ENCODE peak calls at places on chromosomes 16 and 17, in six cellular contexts. H is PC-9; U is heart left ventricle; P is ascending aorta; F is CD4-positive, alpha-beta T cell; Q is AG04450. X is an unnamed sample.

GRCh38 chr17:82257473-82257872 is 16.0 kb downstream of the CSNK1D start:
- DNase-seq in U (no peak), P (no peak), F (peak), H (no peak), Q (no peak), X (no peak)

GRCh38 chr17:78879679-78880186 is 23.3 kb downstream of the CEP295NL start:
- DNase-seq in P (no peak), H (no peak), U (peak), F (peak), Q (peak), X (no peak)

GRCh38 chr17:67615011-67615561 is 102.7 kb upstream of the NOL11 start:
- DNase-seq in U (no peak), F (no peak), H (no peak), Q (no peak), P (no peak), X (no peak)

GRCh38 chr16:69031877-69032301 is 73.6 kb upstream of the HAS3 start:
- DNase-seq in H (peak), P (no peak), U (no peak), Q (no peak), F (no peak), X (no peak)

GRCh38 chr16:28063047-28063521 is 430 bp downstream of the GSG1L start:
- DNase-seq in H (no peak), F (no peak), U (no peak), P (no peak), Q (no peak), X (no peak)

GRCh38 chr17:82750241-82750905 is 1.5 kb upstream of the TBCD start:
- DNase-seq in Q (no peak), H (no peak), F (no peak), U (no peak), P (no peak), X (no peak)

GRCh38 chr16:55655709-55656694 is at the start of gene SLC6A2:
- DNase-seq in P (no peak), U (no peak), F (no peak), Q (no peak), H (no peak), X (no peak)

GRCh38 chr16:54287758-54288591 is 1.4 kb upstream of the IRX3 start:
- DNase-seq in P (no peak), U (no peak), F (no peak), Q (no peak), H (no peak), X (no peak)

GRCh38 chr17:72119963-72120877 is 600 bp upstream of the SOX9 start:
- DNase-seq in P (no peak), Q (peak), F (no peak), H (peak), U (peak), X (peak)

GRCh38 chr17:80296221-80296620 is 35.6 kb downstream of the RNF213 start:
- DNase-seq in H (no peak), P (no peak), U (no peak), F (no peak), Q (no peak), X (no peak)

GRCh38 chr17:82888583-82889495 is 49.0 kb upstream of the ZNF750 start:
- DNase-seq in U (peak), F (no peak), P (no peak), Q (no peak), H (peak), X (no peak)

GRCh38 chr16:89759742-89760366 is 38.5 kb downstream of the ZNF276 start:
- DNase-seq in P (no peak), U (no peak), Q (no peak), H (no peak), F (peak), X (peak)

GRCh38 chr16:89765292-89765810 is 44.0 kb downstream of the ZNF276 start:
- DNase-seq in H (no peak), F (no peak), U (no peak), Q (no peak), P (no peak), X (no peak)

GRCh38 chr16:89770367-89770766 is 46.1 kb downstream of the FANCA start:
- DNase-seq in Q (no peak), P (no peak), U (no peak), H (no peak), F (no peak), X (no peak)

GRCh38 chr16:89761304-89761922 is 40.1 kb downstream of the ZNF276 start:
- DNase-seq in Q (no peak), H (no peak), P (no peak), F (no peak), U (no peak), X (no peak)

DNA sequence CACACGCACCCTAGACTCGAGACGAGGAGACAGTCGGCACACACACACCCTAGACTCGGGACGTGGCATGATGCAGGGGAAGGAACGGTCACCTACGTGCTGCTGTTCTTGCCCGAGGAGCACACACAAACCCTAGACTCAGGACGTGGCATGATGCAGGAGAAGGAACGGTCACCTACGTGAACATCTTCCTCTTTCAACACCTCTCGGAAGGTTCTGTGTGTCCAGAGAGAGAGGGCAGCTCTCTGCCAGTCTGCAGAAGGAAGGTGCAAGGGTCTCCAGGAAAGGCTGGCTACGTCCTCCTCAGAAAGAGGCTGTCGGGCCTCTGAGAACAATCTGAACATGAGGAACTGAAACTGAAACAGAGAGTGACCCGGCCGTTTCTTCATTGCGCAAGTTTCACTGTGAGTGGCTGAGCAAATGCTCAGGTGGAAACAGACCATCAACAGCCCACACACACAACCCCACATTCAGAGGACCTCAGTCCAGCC is 43.4 kb downstream of the ZNF276 start:
- DNase-seq in F (peak), U (peak), H (no peak), P (peak), Q (no peak), X (peak)
- H3K27ac ChIP-seq in F (peak), U (no peak), H (no peak), P (no peak), Q (no peak), X (no peak)

GRCh38 chr16:89600956-89601355 is 12.5 kb upstream of the DPEP1 start:
- DNase-seq in F (no peak), P (no peak), H (no peak), Q (no peak), U (no peak), X (no peak)

GRCh38 chr16:89601906-89602272 is 11.6 kb upstream of the DPEP1 start:
- DNase-seq in F (no peak), P (no peak), H (no peak), Q (no peak), U (no peak), X (no peak)

GRCh38 chr16:89599451-89599858 is 14.0 kb upstream of the DPEP1 start:
- DNase-seq in F (peak), P (no peak), H (peak), U (no peak), Q (no peak), X (no peak)

GRCh38 chr16:89599902-89600301 is 13.5 kb upstream of the DPEP1 start:
- DNase-seq in F (no peak), P (no peak), Q (no peak), H (no peak), U (no peak), X (no peak)

DNA sequence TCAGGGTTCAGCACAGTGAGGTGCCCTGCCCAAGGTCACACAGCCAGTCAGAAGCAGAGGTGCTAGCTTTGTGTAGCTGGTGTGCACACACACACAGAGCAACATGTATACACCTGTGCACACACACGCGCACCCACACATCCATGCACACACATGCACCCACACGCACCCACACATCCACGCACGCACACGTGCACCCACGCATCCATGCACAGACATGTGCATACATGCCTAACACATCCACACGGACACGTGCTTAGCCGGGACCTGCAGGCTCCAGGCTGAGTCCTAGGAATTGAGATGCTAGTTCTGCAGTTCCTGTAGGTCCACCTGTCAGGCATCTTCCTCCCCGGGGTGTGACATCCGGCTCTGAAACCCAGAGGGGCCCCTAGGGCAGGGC is 13.0 kb upstream of the DPEP1 start:
- DNase-seq in F (no peak), Q (no peak), U (no peak), H (no peak), P (no peak), X (no peak)
- H3K27ac ChIP-seq in F (no peak), Q (no peak), U (no peak), H (no peak), P (no peak), X (no peak)

DNA sequence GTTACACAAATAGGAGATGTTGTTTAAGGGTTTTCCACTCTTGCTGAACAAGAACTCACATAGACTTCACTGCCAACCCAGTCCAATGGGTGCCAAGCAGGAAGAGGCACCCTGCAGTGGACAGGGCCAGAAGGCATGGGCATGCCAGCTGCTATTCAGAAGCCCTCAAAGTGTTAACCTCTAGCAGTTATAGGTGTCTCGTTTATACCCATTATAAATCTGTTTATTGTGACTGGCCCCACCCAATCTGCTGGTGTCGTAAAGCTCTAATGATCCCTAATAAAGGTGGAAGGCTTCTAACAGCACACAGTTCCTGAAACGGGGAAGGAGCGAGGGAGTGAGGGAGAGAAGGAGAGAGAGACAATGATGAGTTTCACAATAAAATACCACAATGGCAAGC is 23.9 kb downstream of the HNF1B start:
- DNase-seq in P (no peak), F (no peak), U (no peak), Q (no peak), H (no peak), X (no peak)
- H3K27ac ChIP-seq in P (no peak), F (no peak), U (no peak), Q (no peak), H (no peak), X (no peak)

GRCh38 chr16:67919618-67920210 is 11.9 kb downstream of the CTRL start:
- DNase-seq in H (no peak), P (no peak), F (no peak), Q (no peak), U (no peak), X (no peak)

GRCh38 chr16:67917140-67917851 is 14.4 kb downstream of the CTRL start:
- DNase-seq in U (peak), F (no peak), H (no peak), P (no peak), Q (no peak), X (no peak)

GRCh38 chr16:67914758-67915622 is 16.7 kb downstream of the CTRL start:
- DNase-seq in F (no peak), H (no peak), U (no peak), P (no peak), Q (no peak), X (no peak)

GRCh38 chr16:67915831-67916723 is 15.6 kb downstream of the CTRL start:
- DNase-seq in U (no peak), F (no peak), H (no peak), P (no peak), Q (no peak), X (no peak)

GRCh38 chr16:67917852-67918236 is 13.8 kb downstream of the CTRL start:
- DNase-seq in F (no peak), U (no peak), Q (no peak), H (no peak), P (no peak), X (no peak)
- H3K27ac ChIP-seq in F (no peak), U (peak), Q (peak), H (no peak), P (peak), X (peak)

DNA sequence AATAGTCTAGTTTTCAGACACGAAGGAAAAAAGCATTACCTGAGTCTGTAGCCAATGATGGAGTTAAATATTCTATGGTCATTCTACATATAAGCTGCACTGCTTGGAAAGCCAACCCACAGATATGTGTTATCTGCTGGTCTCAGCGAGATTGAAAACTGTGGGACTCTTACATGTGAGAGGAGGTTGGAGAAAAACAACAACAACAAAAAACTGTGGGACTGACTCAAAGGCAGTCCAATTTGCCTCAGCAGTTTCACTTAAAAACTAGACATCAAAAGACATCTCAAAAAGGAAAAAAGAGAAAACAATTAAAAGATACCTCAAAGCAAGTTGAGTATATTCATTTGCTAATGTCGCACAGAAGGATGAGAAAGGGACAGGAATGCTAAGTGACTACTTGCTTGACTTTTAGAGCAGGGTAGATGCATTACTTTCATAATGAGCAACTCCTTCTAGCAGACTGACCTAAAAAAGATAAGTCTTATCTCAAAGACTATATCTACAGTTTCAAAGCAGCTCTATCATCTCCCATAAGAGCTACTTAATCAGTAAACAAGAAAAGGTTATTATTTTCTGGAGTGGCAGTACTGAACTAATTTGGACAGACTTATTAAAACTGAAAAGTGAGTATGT is 35.5 kb upstream of the ITGA2B start:
- DNase-seq in F (no peak), P (no peak), U (no peak), Q (no peak), H (no peak), X (no peak)
- H3K27ac ChIP-seq in F (no peak), P (no peak), U (no peak), Q (no peak), H (no peak), X (no peak)

GRCh38 chr17:39772415-39772814 is 34.7 kb downstream of the GRB7 start:
- DNase-seq in F (no peak), U (no peak), Q (no peak), H (no peak), P (no peak), X (no peak)

GRCh38 chr17:39767147-39767546 is 29.4 kb downstream of the GRB7 start:
- DNase-seq in H (no peak), Q (no peak), U (no peak), F (no peak), P (no peak), X (no peak)

GRCh38 chr17:39772987-39773664 is 35.4 kb downstream of the GRB7 start:
- DNase-seq in F (no peak), Q (no peak), H (no peak), U (no peak), P (no peak), X (no peak)

GRCh38 chr17:39774043-39774442 is 36.3 kb downstream of the GRB7 start:
- DNase-seq in H (no peak), Q (no peak), F (no peak), U (no peak), P (no peak), X (no peak)

GRCh38 chr17:39769974-39770587 is 32.3 kb downstream of the GRB7 start:
- DNase-seq in Q (peak), F (peak), U (no peak), P (no peak), H (peak), X (no peak)
- H3K27ac ChIP-seq in Q (no peak), F (peak), U (no peak), P (no peak), H (peak), X (no peak)